ENCODE peak calls at places on chromosomes 2 and 18, in four cellular contexts. J, T, M and R are unnamed samples.

GRCh38 chr18:46155652-46156051 is 51.5 kb downstream of the HAUS1 start:
- DNase-seq in J (peak; percentile 79), M (no peak), T (peak; percentile 79), R (no peak)

GRCh38 chr2:219624565-219624964 is 2.9 kb upstream of the SLC4A3 start:
- DNase-seq in M (no peak), T (no peak), J (no peak), R (no peak)

GRCh38 chr2:142325870-142326269 is 195.1 kb upstream of the LRP1B start:
- DNase-seq in M (no peak), J (no peak), T (no peak), R (no peak)

GRCh38 chr2:133884739-133885381 is 316.6 kb upstream of the NCKAP5 start:
- DNase-seq in J (peak; percentile 14), M (peak; percentile 46), T (peak; percentile 7), R (no peak)

GRCh38 chr2:79259296-79259695 is 99.7 kb upstream of the REG3A start:
- DNase-seq in M (no peak), J (no peak), T (no peak), R (no peak)

GRCh38 chr2:230682546-230682945 is 30.1 kb upstream of the CAB39 start:
- DNase-seq in J (no peak), M (no peak), T (no peak), R (no peak)

GRCh38 chr18:74623047-74623816 is 25.6 kb downstream of the ZNF407 start:
- DNase-seq in T (no peak), J (no peak), M (no peak), R (no peak)

GRCh38 chr2:21585863-21586262 is 462.1 kb downstream of the TDRD15 start:
- DNase-seq in M (no peak), T (no peak), J (no peak), R (no peak)

GRCh38 chr18:61870151-61870550 is 22.7 kb downstream of the RNF152 start:
- DNase-seq in T (peak; percentile 74), M (peak; percentile 83), J (peak; percentile 88), R (no peak)

GRCh38 chr18:56034954-56035353 is 447.0 kb upstream of the TCF4 start:
- DNase-seq in T (no peak), J (no peak), M (no peak), R (no peak)

DNA sequence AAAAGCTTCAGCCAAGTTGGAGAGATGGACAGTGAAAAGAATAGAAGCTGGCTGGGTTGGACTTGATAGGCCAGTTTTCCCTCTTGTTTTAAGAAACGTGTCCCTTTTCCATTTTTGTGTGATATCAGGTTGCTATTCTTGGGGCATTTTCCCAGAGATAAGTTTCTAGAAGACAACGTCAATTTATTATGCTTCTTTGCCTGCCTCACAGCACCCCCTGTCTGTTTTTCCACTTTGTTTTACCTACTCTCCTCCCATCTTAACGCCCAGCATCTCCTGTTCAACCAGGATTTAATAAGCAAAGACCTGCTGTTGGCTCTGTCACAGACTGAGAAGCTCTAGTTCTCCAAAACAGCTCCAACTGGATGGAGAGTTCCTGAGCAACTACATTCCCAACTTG is 317.8 kb upstream of the ZNF521 start:
- DNase-seq in J (peak; percentile 7), M (no peak), T (no peak), R (no peak)
- TF ChIP-seq CTCF in J (peak; percentile 26), M (peak; percentile 25), T (peak; percentile 6), R (no peak)

DNA sequence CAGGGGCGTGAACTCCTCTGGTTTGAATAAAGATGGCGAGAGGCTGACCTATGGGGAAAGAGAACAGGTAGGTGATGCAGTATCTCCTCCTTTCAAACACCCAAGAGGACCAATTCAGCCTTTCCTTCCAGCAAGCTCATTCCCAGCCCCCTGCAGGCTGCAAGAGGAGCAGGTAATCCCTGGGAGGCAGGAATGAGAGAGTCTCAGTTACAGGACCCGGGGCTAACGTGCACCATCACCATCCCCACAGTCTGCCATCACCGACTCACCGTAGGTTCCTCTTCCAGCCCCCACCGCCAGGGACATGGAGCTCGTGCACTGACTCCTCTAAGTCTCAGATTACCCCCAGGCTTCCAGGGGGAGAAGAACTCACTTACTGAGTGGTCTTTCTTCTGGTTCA is 26.7 kb downstream of the XDH start:
- DNase-seq in M (peak; percentile 63), J (no peak), T (no peak), R (no peak)
- TF ChIP-seq CTCF in M (no peak), J (no peak), T (no peak), R (no peak)

GRCh38 chr2:123840016-123840415 is 185.1 kb upstream of the CNTNAP5 start:
- DNase-seq in T (no peak), J (no peak), M (no peak), R (no peak)
- TF ChIP-seq CTCF in T (no peak), J (no peak), M (no peak), R (no peak)

GRCh38 chr18:21131698-21132230 is 20.2 kb upstream of the ROCK1 start:
- DNase-seq in J (no peak), M (no peak), T (no peak), R (no peak)

GRCh38 chr18:21132398-21132918 is 20.8 kb upstream of the ROCK1 start:
- DNase-seq in T (no peak), J (no peak), M (no peak), R (no peak)

GRCh38 chr18:21129586-21130216 is 18.1 kb upstream of the ROCK1 start:
- DNase-seq in J (peak; percentile 49), T (no peak), M (no peak), R (no peak)

DNA sequence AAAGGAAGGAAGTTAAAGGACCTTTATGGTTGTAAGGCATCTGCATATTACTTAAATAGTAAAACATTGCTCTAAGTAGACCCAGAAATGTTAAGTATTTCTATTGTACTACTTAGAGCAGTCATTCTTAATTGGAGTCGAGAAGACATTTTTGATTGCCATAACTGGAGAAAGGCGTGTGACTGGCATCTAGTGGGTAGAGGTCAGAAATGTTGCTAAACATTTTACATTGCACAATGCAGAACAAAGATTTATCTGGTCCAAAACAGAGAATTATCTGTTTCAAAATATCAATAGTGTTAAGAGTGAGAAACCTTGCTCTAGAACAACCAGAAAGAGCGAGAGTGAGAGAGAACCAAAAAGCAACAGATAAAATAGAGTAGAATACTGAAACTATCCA is 23.3 kb upstream of the ROCK1 start:
- DNase-seq in J (no peak), T (no peak), M (no peak), R (no peak)
- TF ChIP-seq CTCF in J (peak; percentile 30), T (peak; percentile 24), M (peak; percentile 56), R (peak; percentile 55)

DNA sequence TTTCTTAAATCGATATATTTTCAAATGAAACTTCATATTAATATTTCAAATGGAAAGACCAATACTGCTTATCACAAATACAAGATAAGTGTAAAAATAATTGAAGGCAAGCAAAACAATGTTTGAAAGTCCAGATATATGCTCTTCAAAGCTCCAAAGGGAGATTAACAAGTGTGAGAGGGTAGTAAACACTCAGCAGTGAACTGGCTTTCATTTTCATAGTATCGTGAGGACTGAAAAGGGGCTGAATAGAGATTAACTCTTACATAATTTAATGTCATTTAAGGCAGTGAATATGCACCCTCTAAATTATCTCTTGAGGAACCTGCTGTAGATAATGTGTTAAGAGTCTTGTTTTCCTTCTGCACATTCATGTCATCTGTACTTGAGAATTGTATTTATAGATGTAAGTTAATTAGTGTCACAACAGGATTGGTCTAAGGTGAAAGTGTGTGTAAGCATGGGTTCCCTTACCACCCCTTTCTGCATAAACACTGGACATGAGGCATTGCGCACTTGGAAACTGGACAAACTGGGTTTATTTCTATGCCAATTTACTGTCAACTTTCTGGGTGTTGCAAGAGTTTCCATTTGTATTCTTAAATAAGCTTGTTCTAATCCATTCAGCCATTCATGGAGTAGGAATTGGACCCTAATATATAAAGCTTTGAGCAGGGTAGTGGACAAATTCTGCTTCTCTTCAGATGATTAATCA is 76.7 kb upstream of the SESTD1 start:
- DNase-seq in J (no peak), T (no peak), M (no peak), R (no peak)
- TF ChIP-seq CTCF in J (no peak), T (no peak), M (no peak), R (no peak)

GRCh38 chr2:224611938-224612337 is 26.8 kb upstream of the CUL3 start:
- DNase-seq in J (no peak), M (no peak), T (no peak), R (no peak)
- TF ChIP-seq CTCF in J (peak; percentile 25), M (no peak), T (peak; percentile 3), R (peak; percentile 25)

GRCh38 chr18:48409591-48410094 is 460 bp upstream of the ZBTB7C start:
- DNase-seq in J (no peak), M (no peak), T (no peak), R (no peak)
- TF ChIP-seq CTCF in J (no peak), M (no peak), T (no peak), R (no peak)

DNA sequence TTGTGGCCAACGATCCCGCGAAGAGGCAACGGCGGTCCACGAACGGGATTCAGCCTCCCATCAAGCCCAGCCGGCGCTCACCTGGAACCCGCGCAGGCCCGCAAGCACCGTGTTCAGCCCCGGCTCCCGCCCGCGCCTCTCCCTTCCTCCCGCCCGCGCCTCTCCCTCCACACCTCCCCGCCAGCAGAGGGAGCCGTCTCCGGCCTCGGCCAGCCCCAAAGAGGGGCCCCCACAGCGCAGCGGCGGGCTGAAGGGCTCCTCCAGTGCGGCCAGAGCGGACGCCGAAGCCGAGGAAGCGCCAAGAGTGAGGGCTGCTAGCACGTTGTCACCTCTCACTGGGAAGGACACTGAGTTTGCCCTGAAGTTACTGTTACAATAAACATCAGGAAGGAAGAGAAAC is 55.3 kb upstream of the LAPTM4A start:
- DNase-seq in T (no peak), M (no peak), J (no peak), R (no peak)
- TF ChIP-seq CTCF in T (peak; percentile 52), M (peak; percentile 33), J (peak; percentile 72), R (no peak)